ENCODE peak calls at places on chromosomes 7 and 10, in four cellular contexts. One of them, this sample, is unnamed.

GRCh38 chr10:17123062-17123661 is 6.4 kb downstream of the CUBN start:
- DNase-seq in neuronal stem cell: no peak
- DNase-seq in AG10803: peak
- DNase-seq in hepatocyte: no peak
- DNase-seq in this sample: peak

GRCh38 chr10:79061441-79062315 is 7.1 kb upstream of the ZMIZ1 start:
- DNase-seq in neuronal stem cell: no peak
- DNase-seq in AG10803: no peak
- DNase-seq in hepatocyte: no peak
- DNase-seq in this sample: no peak

GRCh38 chr7:46739378-46740234 is 818.5 kb upstream of the IGFBP3 start:
- DNase-seq in neuronal stem cell: no peak
- DNase-seq in AG10803: no peak
- DNase-seq in hepatocyte: no peak
- DNase-seq in this sample: no peak

GRCh38 chr10:3222068-3222467 is 49.5 kb upstream of the PITRM1 start:
- DNase-seq in neuronal stem cell: no peak
- DNase-seq in AG10803: peak
- DNase-seq in hepatocyte: no peak
- DNase-seq in this sample: no peak

GRCh38 chr7:32161708-32162107 is 91.5 kb upstream of the PDE1C start:
- DNase-seq in neuronal stem cell: no peak
- DNase-seq in AG10803: peak
- DNase-seq in hepatocyte: no peak
- DNase-seq in this sample: peak

GRCh38 chr10:98460837-98461499 is 14.2 kb upstream of the HPS1 start:
- DNase-seq in neuronal stem cell: no peak
- DNase-seq in AG10803: peak
- DNase-seq in hepatocyte: peak
- DNase-seq in this sample: peak

GRCh38 chr10:102275343-102275742 is 30.0 kb downstream of the GBF1 start:
- DNase-seq in neuronal stem cell: no peak
- DNase-seq in AG10803: no peak
- DNase-seq in hepatocyte: no peak
- DNase-seq in this sample: no peak

GRCh38 chr7:112266595-112267270 is 60.2 kb downstream of the ZNF277 start:
- DNase-seq in neuronal stem cell: no peak
- DNase-seq in AG10803: peak
- DNase-seq in hepatocyte: no peak
- DNase-seq in this sample: no peak

GRCh38 chr7:97215556-97215955 is 98.1 kb downstream of the SDHAF3 start:
- DNase-seq in neuronal stem cell: no peak
- DNase-seq in AG10803: no peak
- DNase-seq in hepatocyte: peak
- DNase-seq in this sample: no peak

GRCh38 chr7:39428221-39428620 is 138.0 kb upstream of the YAE1 start:
- DNase-seq in neuronal stem cell: no peak
- DNase-seq in AG10803: peak
- DNase-seq in hepatocyte: no peak
- DNase-seq in this sample: peak

GRCh38 chr7:8702807-8703206 is 269.4 kb downstream of the NXPH1 start:
- DNase-seq in neuronal stem cell: no peak
- DNase-seq in AG10803: no peak
- DNase-seq in hepatocyte: no peak
- DNase-seq in this sample: no peak

GRCh38 chr10:18104223-18104872 is 35.9 kb upstream of the CACNB2 start:
- DNase-seq in neuronal stem cell: peak
- DNase-seq in AG10803: peak
- DNase-seq in hepatocyte: peak
- DNase-seq in this sample: no peak

GRCh38 chr7:103660455-103661371 is 214.7 kb upstream of the SLC26A5 start:
- DNase-seq in neuronal stem cell: peak
- DNase-seq in AG10803: peak
- DNase-seq in hepatocyte: peak
- DNase-seq in this sample: peak

GRCh38 chr7:27739301-27739913 is 555 bp upstream of the TAX1BP1 start:
- DNase-seq in neuronal stem cell: no peak
- DNase-seq in AG10803: no peak
- DNase-seq in hepatocyte: no peak
- DNase-seq in this sample: no peak

GRCh38 chr10:101214446-101215396 is 14.5 kb downstream of the LBX1 start:
- DNase-seq in neuronal stem cell: peak
- DNase-seq in AG10803: no peak
- DNase-seq in hepatocyte: peak
- DNase-seq in this sample: no peak

GRCh38 chr7:45863715-45864114 is 9.2 kb downstream of the CCDC201 start:
- DNase-seq in neuronal stem cell: no peak
- DNase-seq in AG10803: no peak
- DNase-seq in hepatocyte: no peak
- DNase-seq in this sample: no peak

GRCh38 chr10:68145705-68146104 is 36.4 kb downstream of the MYPN start:
- DNase-seq in neuronal stem cell: no peak
- DNase-seq in AG10803: no peak
- DNase-seq in hepatocyte: no peak
- DNase-seq in this sample: no peak

GRCh38 chr10:77971804-77972144 is 45.2 kb upstream of the DLG5 start:
- DNase-seq in neuronal stem cell: no peak
- DNase-seq in AG10803: no peak
- DNase-seq in hepatocyte: no peak
- DNase-seq in this sample: no peak

GRCh38 chr7:88922944-88923343 is 127.4 kb upstream of the TEX47 start:
- DNase-seq in neuronal stem cell: no peak
- DNase-seq in AG10803: no peak
- DNase-seq in hepatocyte: no peak
- DNase-seq in this sample: no peak

GRCh38 chr7:125020801-125021200 is 91.2 kb upstream of the POT1 start:
- DNase-seq in neuronal stem cell: no peak
- DNase-seq in AG10803: no peak
- DNase-seq in hepatocyte: no peak
- DNase-seq in this sample: no peak

GRCh38 chr7:24854866-24855265 is 97.6 kb upstream of the GSDME start:
- DNase-seq in neuronal stem cell: no peak
- DNase-seq in AG10803: peak
- DNase-seq in hepatocyte: no peak
- DNase-seq in this sample: no peak

GRCh38 chr10:9301148-9301547 is 1246.7 kb downstream of the GATA3 start:
- DNase-seq in neuronal stem cell: no peak
- DNase-seq in AG10803: no peak
- DNase-seq in hepatocyte: no peak
- DNase-seq in this sample: no peak

GRCh38 chr7:28623863-28624262 is 211.5 kb downstream of the CREB5 start:
- DNase-seq in neuronal stem cell: no peak
- DNase-seq in AG10803: no peak
- DNase-seq in hepatocyte: no peak
- DNase-seq in this sample: no peak

GRCh38 chr10:78589687-78590086 is 479.1 kb upstream of the ZMIZ1 start:
- DNase-seq in neuronal stem cell: no peak
- DNase-seq in AG10803: no peak
- DNase-seq in hepatocyte: peak
- DNase-seq in this sample: no peak

GRCh38 chr7:130639391-130639790 is 29.2 kb downstream of the COPG2 start:
- DNase-seq in neuronal stem cell: no peak
- DNase-seq in AG10803: no peak
- DNase-seq in hepatocyte: no peak
- DNase-seq in this sample: no peak

GRCh38 chr7:141696386-141696785 is 5.6 kb downstream of the DENND11 start:
- DNase-seq in neuronal stem cell: no peak
- DNase-seq in AG10803: no peak
- DNase-seq in hepatocyte: no peak
- DNase-seq in this sample: no peak

GRCh38 chr7:7183061-7183832 is 903 bp downstream of the C1GALT1 start:
- DNase-seq in neuronal stem cell: no peak
- DNase-seq in AG10803: peak
- DNase-seq in hepatocyte: peak
- DNase-seq in this sample: no peak

GRCh38 chr10:10911471-10911921 is 106.2 kb upstream of the CELF2 start:
- DNase-seq in neuronal stem cell: peak
- DNase-seq in AG10803: peak
- DNase-seq in hepatocyte: peak
- DNase-seq in this sample: peak
- H3K4me3 ChIP-seq in neuronal stem cell: no peak
- H3K4me3 ChIP-seq in AG10803: peak
- H3K4me3 ChIP-seq in hepatocyte: no peak
- H3K4me3 ChIP-seq in this sample: peak

DNA sequence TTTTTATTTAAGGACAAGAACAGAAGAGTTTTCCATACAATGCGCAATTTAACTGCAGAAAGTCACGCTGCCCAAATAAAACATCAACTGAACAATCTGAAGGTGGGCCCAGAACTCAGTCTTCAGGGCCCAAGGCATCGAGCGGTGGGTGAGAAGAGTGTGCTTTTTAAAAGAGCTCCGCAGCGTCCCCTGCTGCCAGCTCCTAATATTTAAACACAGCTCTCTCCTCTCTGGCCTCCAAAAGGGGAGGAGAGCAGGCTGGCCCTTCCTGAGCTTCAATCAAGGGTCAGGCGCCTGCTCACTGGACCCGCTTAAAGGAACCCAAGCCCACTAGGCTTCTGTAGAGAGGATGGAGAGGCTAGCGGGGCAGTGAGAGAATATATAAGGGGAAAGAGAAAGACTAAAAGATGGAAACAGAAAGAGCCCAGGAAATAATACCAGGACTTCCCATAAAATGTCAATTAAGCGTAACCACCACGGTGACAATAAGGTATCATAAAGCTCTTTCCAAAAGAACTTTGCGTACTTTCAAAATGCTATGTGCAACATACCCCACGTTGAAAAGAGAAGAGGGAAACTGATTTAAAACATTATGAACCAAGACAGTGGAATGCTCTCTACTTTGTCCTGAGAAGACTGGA is 2.8 kb downstream of the FAM53B start:
- DNase-seq in neuronal stem cell: peak
- DNase-seq in AG10803: peak
- DNase-seq in hepatocyte: peak
- DNase-seq in this sample: no peak
- H3K4me3 ChIP-seq in neuronal stem cell: no peak
- H3K4me3 ChIP-seq in AG10803: peak
- H3K4me3 ChIP-seq in hepatocyte: no peak
- H3K4me3 ChIP-seq in this sample: no peak

GRCh38 chr7:50336909-50337703 is 32.6 kb downstream of the IKZF1 start:
- DNase-seq in neuronal stem cell: no peak
- DNase-seq in AG10803: no peak
- DNase-seq in hepatocyte: no peak
- DNase-seq in this sample: no peak
- H3K4me3 ChIP-seq in neuronal stem cell: no peak
- H3K4me3 ChIP-seq in AG10803: no peak
- H3K4me3 ChIP-seq in hepatocyte: no peak
- H3K4me3 ChIP-seq in this sample: no peak

DNA sequence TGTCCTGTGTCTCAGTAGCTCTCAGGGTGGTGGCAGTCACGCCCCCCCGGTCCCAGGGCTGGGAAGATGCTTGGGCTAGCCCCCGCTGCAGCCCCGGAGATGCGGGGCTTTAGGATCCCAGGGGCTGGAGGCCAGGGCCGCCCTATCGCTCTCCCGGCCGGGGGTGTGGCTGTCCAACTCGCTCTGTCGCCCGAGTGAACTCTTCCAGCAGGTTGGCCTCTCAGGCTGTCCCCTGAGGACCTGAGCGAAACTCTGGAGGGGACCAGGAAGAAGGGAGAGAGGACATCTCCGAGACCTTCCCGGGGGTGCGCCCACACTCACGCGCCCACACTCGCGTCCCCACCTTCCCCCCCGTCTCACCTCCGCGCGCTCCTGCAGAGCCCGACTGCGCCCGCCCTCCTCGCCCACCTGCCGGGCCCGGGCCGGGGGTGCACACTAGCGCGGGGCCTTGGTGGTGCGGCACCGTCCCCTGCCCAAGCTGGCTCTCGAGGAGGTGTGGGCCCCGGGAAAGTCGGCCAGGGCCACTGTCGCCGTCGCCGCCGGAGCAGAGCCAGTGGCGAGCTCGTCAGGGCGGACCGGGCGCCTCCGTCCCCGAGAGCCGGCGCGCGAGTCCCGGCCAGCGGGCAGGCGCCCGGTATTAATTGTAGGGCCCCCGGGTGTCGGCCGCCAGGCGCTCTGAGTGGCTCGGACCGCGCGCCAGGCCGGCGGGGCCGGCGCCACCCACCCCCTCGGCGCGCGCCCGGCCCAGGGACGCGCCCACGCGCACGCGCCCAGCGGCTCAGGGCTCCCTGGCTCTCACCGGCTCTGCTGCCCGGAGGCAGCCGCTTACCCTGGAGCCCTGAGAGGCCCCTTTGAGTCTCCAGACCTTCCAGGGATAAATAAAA is 101.8 kb upstream of the SVIL start:
- DNase-seq in neuronal stem cell: peak
- DNase-seq in AG10803: no peak
- DNase-seq in hepatocyte: peak
- DNase-seq in this sample: no peak
- H3K4me3 ChIP-seq in neuronal stem cell: peak
- H3K4me3 ChIP-seq in AG10803: peak
- H3K4me3 ChIP-seq in hepatocyte: peak
- H3K4me3 ChIP-seq in this sample: peak

GRCh38 chr7:101874028-101874427 is 56.6 kb downstream of the CUX1 start:
- DNase-seq in neuronal stem cell: no peak
- DNase-seq in AG10803: peak
- DNase-seq in hepatocyte: no peak
- DNase-seq in this sample: no peak
- H3K4me3 ChIP-seq in neuronal stem cell: no peak
- H3K4me3 ChIP-seq in AG10803: no peak
- H3K4me3 ChIP-seq in hepatocyte: no peak
- H3K4me3 ChIP-seq in this sample: no peak

GRCh38 chr10:110335314-110336064 is 30.8 kb upstream of the SMNDC1 start:
- DNase-seq in neuronal stem cell: no peak
- DNase-seq in AG10803: peak
- DNase-seq in hepatocyte: no peak
- DNase-seq in this sample: no peak
- H3K4me3 ChIP-seq in neuronal stem cell: no peak
- H3K4me3 ChIP-seq in AG10803: peak
- H3K4me3 ChIP-seq in hepatocyte: no peak
- H3K4me3 ChIP-seq in this sample: peak

DNA sequence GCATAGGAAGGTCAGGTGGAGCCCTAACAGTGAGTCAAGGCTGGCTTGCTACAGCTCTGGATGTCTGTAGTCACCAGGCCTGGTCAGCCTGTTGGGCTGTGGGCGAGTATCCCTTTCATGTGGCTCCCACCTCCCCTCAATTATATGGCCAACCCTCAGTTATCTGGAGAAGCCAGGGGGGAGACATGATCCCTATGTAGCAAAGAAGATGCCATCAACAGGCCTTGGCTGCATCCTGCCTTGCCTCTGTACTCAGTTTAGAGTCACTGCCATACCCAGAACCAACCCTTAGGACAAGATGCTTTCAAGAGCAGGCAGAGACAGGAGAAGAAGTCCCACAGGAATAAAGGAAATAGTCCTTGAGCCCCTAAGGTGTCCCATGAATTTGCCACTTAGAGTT is 763.9 kb downstream of the GRID1 start:
- DNase-seq in neuronal stem cell: no peak
- DNase-seq in AG10803: no peak
- DNase-seq in hepatocyte: no peak
- DNase-seq in this sample: no peak
- H3K4me3 ChIP-seq in neuronal stem cell: no peak
- H3K4me3 ChIP-seq in AG10803: no peak
- H3K4me3 ChIP-seq in hepatocyte: no peak
- H3K4me3 ChIP-seq in this sample: no peak